ENCODE peak calls at places on chromosomes 13 and 19, in five cellular contexts. One of them, this sample, is unnamed.

GRCh38 chr13:47555235-47555634 is 445.8 kb downstream of the SUCLA2 start:
- DNase-seq in A549: no peak
- DNase-seq in GM12878: no peak
- DNase-seq in suprapubic skin: no peak
- DNase-seq in stomach: no peak
- DNase-seq in this sample: no peak

GRCh38 chr13:28396053-28396452 is 98.9 kb downstream of the FLT1 start:
- DNase-seq in A549: no peak
- DNase-seq in GM12878: no peak
- DNase-seq in suprapubic skin: no peak
- DNase-seq in stomach: no peak
- DNase-seq in this sample: no peak

GRCh38 chr13:29621401-29621800 is 25.9 kb upstream of the SLC7A1 start:
- DNase-seq in A549: no peak
- DNase-seq in GM12878: no peak
- DNase-seq in suprapubic skin: no peak
- DNase-seq in stomach: no peak
- DNase-seq in this sample: no peak

GRCh38 chr13:114113961-114114360 is 18.5 kb downstream of the RASA3 start:
- DNase-seq in A549: no peak
- DNase-seq in GM12878: no peak
- DNase-seq in suprapubic skin: no peak
- DNase-seq in stomach: no peak
- DNase-seq in this sample: peak

GRCh38 chr19:48568345-48568886 is 16.4 kb downstream of the SULT2B1 start:
- DNase-seq in A549: peak
- DNase-seq in GM12878: no peak
- DNase-seq in suprapubic skin: peak
- DNase-seq in stomach: peak
- DNase-seq in this sample: peak

GRCh38 chr13:33871207-33872004 is 53.5 kb downstream of the RFC3 start:
- DNase-seq in A549: no peak
- DNase-seq in GM12878: no peak
- DNase-seq in suprapubic skin: no peak
- DNase-seq in stomach: no peak
- DNase-seq in this sample: no peak

GRCh38 chr13:111511805-111512504 is 191.5 kb downstream of the TEX29 start:
- DNase-seq in A549: no peak
- DNase-seq in GM12878: no peak
- DNase-seq in suprapubic skin: no peak
- DNase-seq in stomach: no peak
- DNase-seq in this sample: no peak

GRCh38 chr19:38385804-38386257 is 2.0 kb downstream of the GGN start:
- DNase-seq in A549: no peak
- DNase-seq in GM12878: no peak
- DNase-seq in suprapubic skin: no peak
- DNase-seq in stomach: no peak
- DNase-seq in this sample: no peak

GRCh38 chr19:35311901-35312665 is 16.9 kb upstream of the CD22 start:
- DNase-seq in A549: no peak
- DNase-seq in GM12878: no peak
- DNase-seq in suprapubic skin: no peak
- DNase-seq in stomach: no peak
- DNase-seq in this sample: no peak

GRCh38 chr13:93304134-93304533 is 77.5 kb downstream of the GPC6 start:
- DNase-seq in A549: no peak
- DNase-seq in GM12878: no peak
- DNase-seq in suprapubic skin: no peak
- DNase-seq in stomach: no peak
- DNase-seq in this sample: no peak

GRCh38 chr13:114226088-114226487 is 8.6 kb upstream of the CDC16 start:
- DNase-seq in A549: no peak
- DNase-seq in GM12878: no peak
- DNase-seq in suprapubic skin: no peak
- DNase-seq in stomach: no peak
- DNase-seq in this sample: no peak

GRCh38 chr19:45344621-45345505 is 4.3 kb downstream of the KLC3 start:
- DNase-seq in A549: no peak
- DNase-seq in GM12878: no peak
- DNase-seq in suprapubic skin: no peak
- DNase-seq in stomach: no peak
- DNase-seq in this sample: no peak

GRCh38 chr19:11848594-11849263 is at the start of gene ZNF439:
- DNase-seq in A549: no peak
- DNase-seq in GM12878: peak
- DNase-seq in suprapubic skin: peak
- DNase-seq in stomach: peak
- DNase-seq in this sample: peak

GRCh38 chr13:74061939-74062595 is 72.1 kb downstream of the KLF12 start:
- DNase-seq in A549: no peak
- DNase-seq in GM12878: peak
- DNase-seq in suprapubic skin: no peak
- DNase-seq in stomach: no peak
- DNase-seq in this sample: no peak

GRCh38 chr19:12782424-12783225 is 7.3 kb upstream of the HOOK2 start:
- DNase-seq in A549: no peak
- DNase-seq in GM12878: no peak
- DNase-seq in suprapubic skin: peak
- DNase-seq in stomach: peak
- DNase-seq in this sample: peak

GRCh38 chr19:45056831-45057230 is 18.0 kb downstream of the CLASRP start:
- DNase-seq in A549: no peak
- DNase-seq in GM12878: no peak
- DNase-seq in suprapubic skin: no peak
- DNase-seq in stomach: no peak
- DNase-seq in this sample: no peak

GRCh38 chr13:65613004-65613403 is 1617.1 kb downstream of the PCDH9 start:
- DNase-seq in A549: no peak
- DNase-seq in GM12878: no peak
- DNase-seq in suprapubic skin: no peak
- DNase-seq in stomach: no peak
- DNase-seq in this sample: no peak

GRCh38 chr13:72101768-72102400 is 234.9 kb upstream of the DACH1 start:
- DNase-seq in A549: no peak
- DNase-seq in GM12878: no peak
- DNase-seq in suprapubic skin: no peak
- DNase-seq in stomach: no peak
- DNase-seq in this sample: no peak

GRCh38 chr13:30142502-30143211 is 164.7 kb downstream of the KATNAL1 start:
- DNase-seq in A549: peak
- DNase-seq in GM12878: no peak
- DNase-seq in suprapubic skin: no peak
- DNase-seq in stomach: no peak
- DNase-seq in this sample: peak

GRCh38 chr13:74696148-74696922 is 562.1 kb upstream of the KLF12 start:
- DNase-seq in A549: no peak
- DNase-seq in GM12878: no peak
- DNase-seq in suprapubic skin: no peak
- DNase-seq in stomach: no peak
- DNase-seq in this sample: no peak

GRCh38 chr19:5823579-5824281 is 15.8 kb downstream of the FUT6 start:
- DNase-seq in A549: peak
- DNase-seq in GM12878: no peak
- DNase-seq in suprapubic skin: no peak
- DNase-seq in stomach: peak
- DNase-seq in this sample: no peak

GRCh38 chr19:49458567-49458903 is 5.5 kb downstream of the ALDH16A1 start:
- DNase-seq in A549: no peak
- DNase-seq in GM12878: no peak
- DNase-seq in suprapubic skin: no peak
- DNase-seq in stomach: no peak
- DNase-seq in this sample: no peak

GRCh38 chr19:52170304-52170703 is 1.1 kb downstream of the ZNF836 start:
- DNase-seq in A549: no peak
- DNase-seq in GM12878: no peak
- DNase-seq in suprapubic skin: no peak
- DNase-seq in stomach: no peak
- DNase-seq in this sample: no peak

GRCh38 chr13:76856141-76856571 is 30.0 kb downstream of the KCTD12 start:
- DNase-seq in A549: no peak
- DNase-seq in GM12878: no peak
- DNase-seq in suprapubic skin: no peak
- DNase-seq in stomach: no peak
- DNase-seq in this sample: no peak

GRCh38 chr19:29683009-29683408 is 17.7 kb downstream of the PLEKHF1 start:
- DNase-seq in A549: no peak
- DNase-seq in GM12878: no peak
- DNase-seq in suprapubic skin: no peak
- DNase-seq in stomach: no peak
- DNase-seq in this sample: no peak

GRCh38 chr13:58313219-58313618 is 681.7 kb downstream of the PCDH17 start:
- DNase-seq in A549: no peak
- DNase-seq in GM12878: no peak
- DNase-seq in suprapubic skin: no peak
- DNase-seq in stomach: no peak
- DNase-seq in this sample: no peak

GRCh38 chr13:67416047-67416925 is 186.2 kb upstream of the PCDH9 start:
- DNase-seq in A549: peak
- DNase-seq in GM12878: no peak
- DNase-seq in suprapubic skin: no peak
- DNase-seq in stomach: peak
- DNase-seq in this sample: no peak

GRCh38 chr19:43719378-43719868 is 3.5 kb downstream of the IRGC start:
- DNase-seq in A549: no peak
- DNase-seq in GM12878: no peak
- DNase-seq in suprapubic skin: no peak
- DNase-seq in stomach: no peak
- DNase-seq in this sample: no peak

GRCh38 chr13:97889803-97890202 is 63.7 kb upstream of the IPO5 start:
- DNase-seq in A549: no peak
- DNase-seq in GM12878: no peak
- DNase-seq in suprapubic skin: no peak
- DNase-seq in stomach: no peak
- DNase-seq in this sample: no peak
- TF ChIP-seq EP300 in A549: no peak
- TF ChIP-seq EP300 in GM12878: no peak
- TF ChIP-seq EP300 in suprapubic skin: no peak
- TF ChIP-seq EP300 in stomach: no peak
- TF ChIP-seq EP300 in this sample: no peak

DNA sequence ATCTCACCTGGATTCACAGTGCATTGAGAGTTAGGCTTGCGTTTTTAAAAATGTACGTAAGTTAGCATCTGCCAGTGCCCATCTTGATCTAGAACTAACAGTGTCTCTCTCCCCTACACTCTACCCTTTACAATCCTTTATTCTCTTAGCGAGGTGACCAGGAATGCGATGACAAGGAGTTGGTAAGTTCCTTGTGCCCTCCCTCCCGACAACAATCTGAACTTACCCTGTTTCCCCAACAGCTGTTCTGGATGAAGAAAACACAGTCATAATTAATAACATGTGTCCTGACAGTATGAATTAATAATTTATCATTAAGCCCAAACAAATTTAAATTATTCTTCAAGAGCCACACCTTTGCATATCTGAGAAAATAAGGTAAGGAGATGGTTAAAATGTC is 6.3 kb downstream of the TSHZ3 start:
- DNase-seq in A549: no peak
- DNase-seq in GM12878: no peak
- DNase-seq in suprapubic skin: no peak
- DNase-seq in stomach: no peak
- DNase-seq in this sample: no peak
- TF ChIP-seq EP300 in A549: no peak
- TF ChIP-seq EP300 in GM12878: no peak
- TF ChIP-seq EP300 in suprapubic skin: no peak
- TF ChIP-seq EP300 in stomach: no peak
- TF ChIP-seq EP300 in this sample: no peak

DNA sequence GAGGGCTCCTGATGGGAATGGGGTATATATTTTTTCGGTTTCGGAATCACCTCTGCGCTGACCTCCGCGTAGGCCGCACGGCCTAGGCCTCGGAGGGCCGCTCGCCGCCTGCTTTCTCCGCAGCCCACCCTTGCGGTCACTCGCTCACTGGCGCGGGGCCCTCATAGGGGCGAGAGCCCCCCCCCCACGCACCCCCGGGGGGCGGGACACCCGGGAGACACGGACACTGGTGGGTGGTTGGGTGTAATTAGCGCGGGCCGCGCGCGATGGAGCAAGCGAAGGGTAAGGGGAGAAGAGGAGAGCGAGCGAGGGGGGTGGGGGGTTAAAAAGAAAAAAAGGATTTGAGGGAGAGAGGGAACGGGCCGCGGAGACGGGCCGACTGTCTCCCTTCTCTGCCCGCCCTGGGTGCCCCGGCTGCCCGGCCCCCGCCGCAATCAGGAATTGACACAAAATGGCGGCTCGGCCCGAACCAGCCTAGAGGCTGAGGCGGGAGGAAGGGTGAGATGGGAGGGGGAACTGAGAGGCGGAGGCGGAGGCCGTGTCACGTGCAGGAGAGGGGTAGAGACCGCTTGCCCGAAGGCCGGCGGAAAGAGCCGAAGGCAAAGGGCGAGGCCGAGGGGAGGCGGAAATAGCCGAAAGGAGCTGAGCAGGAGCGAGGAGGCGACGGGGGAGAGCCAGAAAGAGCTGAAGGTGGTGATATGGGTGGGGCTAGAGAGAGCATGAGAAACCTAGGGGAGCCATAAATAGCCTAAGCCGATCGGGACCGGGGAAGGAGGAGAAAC is 721 bp downstream of the ZC3H4 start:
- DNase-seq in A549: peak
- DNase-seq in GM12878: peak
- DNase-seq in suprapubic skin: peak
- DNase-seq in stomach: peak
- DNase-seq in this sample: peak
- TF ChIP-seq EP300 in A549: no peak
- TF ChIP-seq EP300 in GM12878: no peak
- TF ChIP-seq EP300 in suprapubic skin: no peak
- TF ChIP-seq EP300 in stomach: no peak
- TF ChIP-seq EP300 in this sample: no peak

GRCh38 chr13:26601669-26602068 is 44.2 kb downstream of the WASF3 start:
- DNase-seq in A549: no peak
- DNase-seq in GM12878: peak
- DNase-seq in suprapubic skin: no peak
- DNase-seq in stomach: no peak
- DNase-seq in this sample: no peak
- TF ChIP-seq EP300 in A549: no peak
- TF ChIP-seq EP300 in GM12878: no peak
- TF ChIP-seq EP300 in suprapubic skin: no peak
- TF ChIP-seq EP300 in stomach: no peak
- TF ChIP-seq EP300 in this sample: no peak

GRCh38 chr19:10262771-10263170 is 8.1 kb upstream of the ICAM1 start:
- DNase-seq in A549: no peak
- DNase-seq in GM12878: no peak
- DNase-seq in suprapubic skin: no peak
- DNase-seq in stomach: no peak
- DNase-seq in this sample: no peak

GRCh38 chr19:10258080-10258710 is 6.2 kb downstream of the MRPL4 start:
- DNase-seq in A549: no peak
- DNase-seq in GM12878: no peak
- DNase-seq in suprapubic skin: no peak
- DNase-seq in stomach: no peak
- DNase-seq in this sample: no peak

GRCh38 chr19:10256970-10257615 is 5.1 kb downstream of the MRPL4 start:
- DNase-seq in A549: no peak
- DNase-seq in GM12878: no peak
- DNase-seq in suprapubic skin: no peak
- DNase-seq in stomach: no peak
- DNase-seq in this sample: no peak

GRCh38 chr19:10259162-10259905 is 7.3 kb downstream of the MRPL4 start:
- DNase-seq in A549: no peak
- DNase-seq in GM12878: no peak
- DNase-seq in suprapubic skin: peak
- DNase-seq in stomach: peak
- DNase-seq in this sample: peak

GRCh38 chr19:10260141-10260584 is 8.1 kb downstream of the MRPL4 start:
- DNase-seq in A549: no peak
- DNase-seq in GM12878: no peak
- DNase-seq in suprapubic skin: no peak
- DNase-seq in stomach: peak
- DNase-seq in this sample: no peak
- TF ChIP-seq EP300 in A549: no peak
- TF ChIP-seq EP300 in GM12878: no peak
- TF ChIP-seq EP300 in suprapubic skin: no peak
- TF ChIP-seq EP300 in stomach: no peak
- TF ChIP-seq EP300 in this sample: no peak